ENCODE peak calls at places on chromosome 10, in eight cellular contexts. One of them, this sample, is unnamed.

GRCh38 chr10:68561804-68562649 is 1.9 kb downstream of the TET1 start:
- DNase-seq in mucosa of descending colon: no peak
- DNase-seq in tibial artery: peak
- DNase-seq in right atrium auricular region: no peak
- DNase-seq in psoas muscle: no peak
- DNase-seq in GM06990: no peak
- DNase-seq in OCI-LY7: no peak
- DNase-seq in fibroblast of pulmonary artery: peak
- DNase-seq in this sample: no peak

GRCh38 chr10:122267849-122268737 is 3.0 kb upstream of the BTBD16 start:
- DNase-seq in mucosa of descending colon: no peak
- DNase-seq in tibial artery: peak
- DNase-seq in right atrium auricular region: no peak
- DNase-seq in psoas muscle: no peak
- DNase-seq in GM06990: no peak
- DNase-seq in OCI-LY7: peak
- DNase-seq in fibroblast of pulmonary artery: peak
- DNase-seq in this sample: peak

GRCh38 chr10:99976886-99977391 is 32.8 kb downstream of the DNMBP start:
- DNase-seq in mucosa of descending colon: no peak
- DNase-seq in tibial artery: peak
- DNase-seq in right atrium auricular region: no peak
- DNase-seq in psoas muscle: no peak
- DNase-seq in GM06990: no peak
- DNase-seq in OCI-LY7: no peak
- DNase-seq in fibroblast of pulmonary artery: peak
- DNase-seq in this sample: no peak

GRCh38 chr10:76403876-76404275 is 972.5 kb downstream of the LRMDA start:
- DNase-seq in mucosa of descending colon: no peak
- DNase-seq in tibial artery: peak
- DNase-seq in right atrium auricular region: peak
- DNase-seq in psoas muscle: no peak
- DNase-seq in GM06990: no peak
- DNase-seq in OCI-LY7: no peak
- DNase-seq in fibroblast of pulmonary artery: peak
- DNase-seq in this sample: no peak

GRCh38 chr10:34506773-34507172 is 308.3 kb downstream of the PARD3 start:
- DNase-seq in mucosa of descending colon: no peak
- DNase-seq in tibial artery: no peak
- DNase-seq in right atrium auricular region: no peak
- DNase-seq in psoas muscle: no peak
- DNase-seq in GM06990: no peak
- DNase-seq in OCI-LY7: no peak
- DNase-seq in fibroblast of pulmonary artery: no peak
- DNase-seq in this sample: no peak

GRCh38 chr10:114855776-114856543 is 34.4 kb downstream of the FHIP2A start:
- DNase-seq in mucosa of descending colon: no peak
- DNase-seq in tibial artery: no peak
- DNase-seq in right atrium auricular region: no peak
- DNase-seq in psoas muscle: no peak
- DNase-seq in GM06990: no peak
- DNase-seq in OCI-LY7: no peak
- DNase-seq in fibroblast of pulmonary artery: peak
- DNase-seq in this sample: no peak

GRCh38 chr10:76422769-76423168 is 991.3 kb downstream of the LRMDA start:
- DNase-seq in mucosa of descending colon: no peak
- DNase-seq in tibial artery: no peak
- DNase-seq in right atrium auricular region: no peak
- DNase-seq in psoas muscle: no peak
- DNase-seq in GM06990: no peak
- DNase-seq in OCI-LY7: no peak
- DNase-seq in fibroblast of pulmonary artery: no peak
- DNase-seq in this sample: no peak

GRCh38 chr10:19651549-19651948 is 164.7 kb upstream of the PLXDC2 start:
- DNase-seq in mucosa of descending colon: no peak
- DNase-seq in tibial artery: no peak
- DNase-seq in right atrium auricular region: no peak
- DNase-seq in psoas muscle: no peak
- DNase-seq in GM06990: no peak
- DNase-seq in OCI-LY7: no peak
- DNase-seq in fibroblast of pulmonary artery: peak
- DNase-seq in this sample: no peak

GRCh38 chr10:116080553-116080952 is 192.5 kb downstream of the GFRA1 start:
- DNase-seq in mucosa of descending colon: no peak
- DNase-seq in tibial artery: no peak
- DNase-seq in right atrium auricular region: no peak
- DNase-seq in psoas muscle: no peak
- DNase-seq in GM06990: no peak
- DNase-seq in OCI-LY7: no peak
- DNase-seq in fibroblast of pulmonary artery: no peak
- DNase-seq in this sample: no peak

GRCh38 chr10:81696609-81697388 is 178.2 kb upstream of the NRG3 start:
- DNase-seq in mucosa of descending colon: no peak
- DNase-seq in tibial artery: no peak
- DNase-seq in right atrium auricular region: no peak
- DNase-seq in psoas muscle: no peak
- DNase-seq in GM06990: no peak
- DNase-seq in OCI-LY7: no peak
- DNase-seq in fibroblast of pulmonary artery: no peak
- DNase-seq in this sample: no peak

GRCh38 chr10:97463363-97464132 is 17.6 kb downstream of the ZDHHC16 start:
- DNase-seq in mucosa of descending colon: no peak
- DNase-seq in tibial artery: no peak
- DNase-seq in right atrium auricular region: no peak
- DNase-seq in psoas muscle: no peak
- DNase-seq in GM06990: no peak
- DNase-seq in OCI-LY7: peak
- DNase-seq in fibroblast of pulmonary artery: peak
- DNase-seq in this sample: peak

GRCh38 chr10:64430690-64431323 is 909.6 kb downstream of the REEP3 start:
- DNase-seq in mucosa of descending colon: no peak
- DNase-seq in tibial artery: no peak
- DNase-seq in right atrium auricular region: no peak
- DNase-seq in psoas muscle: no peak
- DNase-seq in GM06990: no peak
- DNase-seq in OCI-LY7: peak
- DNase-seq in fibroblast of pulmonary artery: peak
- DNase-seq in this sample: peak

GRCh38 chr10:110501142-110501937 is 3.6 kb downstream of the DUSP5 start:
- DNase-seq in mucosa of descending colon: peak
- DNase-seq in tibial artery: peak
- DNase-seq in right atrium auricular region: peak
- DNase-seq in psoas muscle: peak
- DNase-seq in GM06990: peak
- DNase-seq in OCI-LY7: no peak
- DNase-seq in fibroblast of pulmonary artery: peak
- DNase-seq in this sample: peak

GRCh38 chr10:32661346-32661745 is 215.4 kb downstream of the CCDC7 start:
- DNase-seq in mucosa of descending colon: no peak
- DNase-seq in tibial artery: no peak
- DNase-seq in right atrium auricular region: no peak
- DNase-seq in psoas muscle: no peak
- DNase-seq in GM06990: no peak
- DNase-seq in OCI-LY7: no peak
- DNase-seq in fibroblast of pulmonary artery: no peak
- DNase-seq in this sample: no peak

GRCh38 chr10:43395571-43396060 is 13.4 kb downstream of the HNRNPF start:
- DNase-seq in mucosa of descending colon: no peak
- DNase-seq in tibial artery: no peak
- DNase-seq in right atrium auricular region: no peak
- DNase-seq in psoas muscle: peak
- DNase-seq in GM06990: peak
- DNase-seq in OCI-LY7: peak
- DNase-seq in fibroblast of pulmonary artery: peak
- DNase-seq in this sample: peak

GRCh38 chr10:80855348-80855971 is 317.8 kb downstream of the SH2D4B start:
- DNase-seq in mucosa of descending colon: no peak
- DNase-seq in tibial artery: no peak
- DNase-seq in right atrium auricular region: no peak
- DNase-seq in psoas muscle: no peak
- DNase-seq in GM06990: peak
- DNase-seq in OCI-LY7: peak
- DNase-seq in fibroblast of pulmonary artery: no peak
- DNase-seq in this sample: peak

GRCh38 chr10:98429320-98430072 is 14.5 kb upstream of the PYROXD2 start:
- DNase-seq in mucosa of descending colon: no peak
- DNase-seq in tibial artery: no peak
- DNase-seq in right atrium auricular region: no peak
- DNase-seq in psoas muscle: no peak
- DNase-seq in GM06990: no peak
- DNase-seq in OCI-LY7: no peak
- DNase-seq in fibroblast of pulmonary artery: no peak
- DNase-seq in this sample: no peak

GRCh38 chr10:5064656-5065055 is 29.6 kb upstream of the AKR1C3 start:
- DNase-seq in mucosa of descending colon: no peak
- DNase-seq in tibial artery: no peak
- DNase-seq in right atrium auricular region: no peak
- DNase-seq in psoas muscle: no peak
- DNase-seq in GM06990: no peak
- DNase-seq in OCI-LY7: no peak
- DNase-seq in fibroblast of pulmonary artery: no peak
- DNase-seq in this sample: no peak

GRCh38 chr10:21171197-21171935 is 274.3 kb upstream of the NEBL start:
- DNase-seq in mucosa of descending colon: no peak
- DNase-seq in tibial artery: no peak
- DNase-seq in right atrium auricular region: no peak
- DNase-seq in psoas muscle: no peak
- DNase-seq in GM06990: no peak
- DNase-seq in OCI-LY7: peak
- DNase-seq in fibroblast of pulmonary artery: no peak
- DNase-seq in this sample: no peak
- TF ChIP-seq CTCF in mucosa of descending colon: no peak
- TF ChIP-seq CTCF in tibial artery: no peak
- TF ChIP-seq CTCF in right atrium auricular region: peak
- TF ChIP-seq CTCF in psoas muscle: no peak
- TF ChIP-seq CTCF in GM06990: peak
- TF ChIP-seq CTCF in OCI-LY7: peak
- TF ChIP-seq CTCF in fibroblast of pulmonary artery: peak
- TF ChIP-seq CTCF in this sample: peak

GRCh38 chr10:127345231-127345965 is 149.0 kb upstream of the INSYN2A start:
- DNase-seq in mucosa of descending colon: no peak
- DNase-seq in tibial artery: no peak
- DNase-seq in right atrium auricular region: no peak
- DNase-seq in psoas muscle: no peak
- DNase-seq in GM06990: no peak
- DNase-seq in OCI-LY7: no peak
- DNase-seq in fibroblast of pulmonary artery: no peak
- DNase-seq in this sample: no peak
- H3K4me3 ChIP-seq in mucosa of descending colon: no peak
- H3K4me3 ChIP-seq in tibial artery: no peak
- H3K4me3 ChIP-seq in right atrium auricular region: no peak
- H3K4me3 ChIP-seq in psoas muscle: no peak
- H3K4me3 ChIP-seq in GM06990: no peak
- H3K4me3 ChIP-seq in OCI-LY7: no peak
- H3K4me3 ChIP-seq in fibroblast of pulmonary artery: no peak
- H3K4me3 ChIP-seq in this sample: no peak

GRCh38 chr10:3907514-3907913 is 122.5 kb upstream of the KLF6 start:
- DNase-seq in mucosa of descending colon: peak
- DNase-seq in tibial artery: peak
- DNase-seq in right atrium auricular region: peak
- DNase-seq in psoas muscle: peak
- DNase-seq in GM06990: no peak
- DNase-seq in OCI-LY7: no peak
- DNase-seq in fibroblast of pulmonary artery: no peak
- DNase-seq in this sample: no peak

GRCh38 chr10:3902054-3902808 is 117.2 kb upstream of the KLF6 start:
- DNase-seq in mucosa of descending colon: no peak
- DNase-seq in tibial artery: no peak
- DNase-seq in right atrium auricular region: no peak
- DNase-seq in psoas muscle: no peak
- DNase-seq in GM06990: peak
- DNase-seq in OCI-LY7: peak
- DNase-seq in fibroblast of pulmonary artery: peak
- DNase-seq in this sample: peak

GRCh38 chr10:3906511-3907111 is 121.6 kb upstream of the KLF6 start:
- DNase-seq in mucosa of descending colon: no peak
- DNase-seq in tibial artery: peak
- DNase-seq in right atrium auricular region: no peak
- DNase-seq in psoas muscle: peak
- DNase-seq in GM06990: no peak
- DNase-seq in OCI-LY7: no peak
- DNase-seq in fibroblast of pulmonary artery: no peak
- DNase-seq in this sample: no peak

GRCh38 chr10:3902809-3903410 is 117.9 kb upstream of the KLF6 start:
- DNase-seq in mucosa of descending colon: no peak
- DNase-seq in tibial artery: no peak
- DNase-seq in right atrium auricular region: no peak
- DNase-seq in psoas muscle: no peak
- DNase-seq in GM06990: no peak
- DNase-seq in OCI-LY7: no peak
- DNase-seq in fibroblast of pulmonary artery: peak
- DNase-seq in this sample: no peak

DNA sequence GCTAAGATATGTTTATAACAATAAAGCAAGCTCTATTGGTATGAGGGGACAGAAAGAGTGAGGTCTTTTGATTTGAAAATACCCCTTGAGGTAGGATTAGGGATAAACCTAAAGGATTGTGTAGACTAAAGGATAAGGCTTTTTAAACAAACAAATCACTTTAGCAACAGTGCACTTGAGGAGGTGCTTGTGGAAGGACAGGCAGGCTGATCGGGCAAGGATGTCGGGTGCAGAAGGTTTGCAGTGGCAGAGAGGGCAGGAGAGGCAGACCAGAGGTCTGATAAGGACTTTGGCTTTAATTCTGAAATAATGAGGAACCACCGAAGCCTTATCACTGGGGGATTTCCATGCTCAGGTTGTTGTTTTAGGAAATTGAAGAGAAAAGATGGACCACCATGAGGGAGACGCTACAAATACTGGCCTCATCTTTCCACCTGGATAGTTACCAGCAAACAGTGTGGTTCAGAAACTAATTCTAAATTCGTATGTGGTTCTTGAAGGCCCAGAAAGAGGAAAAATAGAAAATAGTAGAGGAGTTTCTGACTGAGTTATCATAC is 119.5 kb upstream of the KLF6 start:
- DNase-seq in mucosa of descending colon: no peak
- DNase-seq in tibial artery: no peak
- DNase-seq in right atrium auricular region: no peak
- DNase-seq in psoas muscle: no peak
- DNase-seq in GM06990: no peak
- DNase-seq in OCI-LY7: no peak
- DNase-seq in fibroblast of pulmonary artery: no peak
- DNase-seq in this sample: no peak
- TF ChIP-seq CTCF in mucosa of descending colon: no peak
- TF ChIP-seq CTCF in tibial artery: no peak
- TF ChIP-seq CTCF in right atrium auricular region: no peak
- TF ChIP-seq CTCF in psoas muscle: no peak
- TF ChIP-seq CTCF in GM06990: no peak
- TF ChIP-seq CTCF in OCI-LY7: no peak
- TF ChIP-seq CTCF in fibroblast of pulmonary artery: no peak
- TF ChIP-seq CTCF in this sample: no peak

GRCh38 chr10:101879456-101880189 is 36.0 kb upstream of the KCNIP2 start:
- DNase-seq in mucosa of descending colon: no peak
- DNase-seq in tibial artery: no peak
- DNase-seq in right atrium auricular region: no peak
- DNase-seq in psoas muscle: no peak
- DNase-seq in GM06990: no peak
- DNase-seq in OCI-LY7: no peak
- DNase-seq in fibroblast of pulmonary artery: peak
- DNase-seq in this sample: no peak
- H3K4me3 ChIP-seq in mucosa of descending colon: no peak
- H3K4me3 ChIP-seq in tibial artery: no peak
- H3K4me3 ChIP-seq in right atrium auricular region: no peak
- H3K4me3 ChIP-seq in psoas muscle: no peak
- H3K4me3 ChIP-seq in GM06990: no peak
- H3K4me3 ChIP-seq in OCI-LY7: no peak
- H3K4me3 ChIP-seq in fibroblast of pulmonary artery: no peak
- H3K4me3 ChIP-seq in this sample: no peak